ENCODE peak calls at places on chromosome 3, in seven cellular contexts. J, G, M, W, O, L and E are unnamed samples.

GRCh38 chr3:183545688-183546087 is 9.8 kb downstream of the KLHL6 start:
- DNase-seq in O (no peak), L (no peak), M (no peak), J (no peak), W (no peak), G (no peak), E (no peak)

GRCh38 chr3:11907667-11908660 is 61.3 kb upstream of the TAMM41 start:
- DNase-seq in J (no peak), W (no peak), L (no peak), O (no peak), G (peak; percentile 13), M (no peak), E (peak; percentile 10)

GRCh38 chr3:49022751-49023171 is 840 bp downstream of the NDUFAF3 start:
- DNase-seq in L (peak; percentile 28), O (no peak), M (peak; percentile 41), J (no peak), W (no peak), G (no peak), E (no peak)

GRCh38 chr3:147038456-147038855 is 367.9 kb downstream of the ZIC4 start:
- DNase-seq in O (no peak), W (peak; percentile 34), L (no peak), G (no peak), J (no peak), M (no peak), E (no peak)

GRCh38 chr3:186787642-186788481 is 4.5 kb downstream of the EIF4A2 start:
- DNase-seq in L (no peak), W (no peak), G (no peak), M (no peak), O (no peak), J (no peak), E (no peak)

GRCh38 chr3:12286927-12287726 is 1.7 kb upstream of the PPARG start:
- DNase-seq in M (peak; percentile 22), L (peak; percentile 55), W (no peak), J (peak; percentile 47), O (peak; percentile 57), G (no peak), E (no peak)

GRCh38 chr3:31906182-31906581 is 74.9 kb downstream of the OSBPL10 start:
- DNase-seq in L (no peak), J (no peak), W (no peak), G (no peak), O (no peak), M (no peak), E (peak; percentile 27)

GRCh38 chr3:95389725-95390313 is 1327.0 kb downstream of the NSUN3 start:
- DNase-seq in G (no peak), J (no peak), O (no peak), L (no peak), W (no peak), M (no peak), E (no peak)

GRCh38 chr3:148955544-148956346 is 35.6 kb upstream of the GYG1 start:
- DNase-seq in L (peak; percentile 79), W (peak; percentile 95), M (peak; percentile 72), G (peak; percentile 95), O (no peak), J (peak; percentile 51), E (peak; percentile 60)

GRCh38 chr3:189040934-189041333 is 130.8 kb upstream of the TPRG1 start:
- DNase-seq in W (no peak), M (no peak), O (no peak), L (no peak), J (no peak), G (no peak), E (no peak)

GRCh38 chr3:61629442-61629841 is 68.1 kb downstream of the PTPRG start:
- DNase-seq in O (no peak), G (no peak), J (no peak), W (no peak), M (no peak), L (no peak), E (no peak)

GRCh38 chr3:79516795-79517194 is 251.0 kb downstream of the ROBO1 start:
- DNase-seq in J (no peak), G (no peak), W (no peak), O (no peak), L (no peak), M (no peak), E (peak; percentile 48)

GRCh38 chr3:148911173-148911572 is 46.1 kb downstream of the CPA3 start:
- DNase-seq in G (no peak), W (no peak), J (no peak), O (no peak), L (no peak), M (no peak), E (peak; percentile 55)

GRCh38 chr3:52289338-52289746 is 1.7 kb downstream of the GLYCTK start:
- DNase-seq in O (no peak), M (no peak), J (no peak), G (no peak), L (no peak), W (no peak), E (no peak)

GRCh38 chr3:41162541-41162940 is 36.8 kb upstream of the CTNNB1 start:
- DNase-seq in O (no peak), L (no peak), J (no peak), G (no peak), W (no peak), M (no peak), E (no peak)

GRCh38 chr3:47411696-47412452 is 31.1 kb downstream of the PTPN23 start:
- DNase-seq in G (no peak), W (no peak), L (no peak), M (no peak), O (no peak), J (no peak), E (no peak)

GRCh38 chr3:56916697-56917336 is 115.1 kb upstream of the ARHGEF3 start:
- DNase-seq in W (no peak), M (no peak), G (no peak), J (no peak), O (no peak), L (no peak), E (no peak)
- H3K4me3 ChIP-seq in W (no peak overlapping the region), M (no peak overlapping the region), G (no peak overlapping the region), J (no peak overlapping the region), O (peak overlapping the region; percentile 54), L (no peak overlapping the region), E (no peak overlapping the region)

GRCh38 chr3:10556312-10556711 is 50.9 kb upstream of the ATP2B2 start:
- DNase-seq in L (no peak), W (no peak), J (no peak), G (no peak), M (no peak), O (no peak), E (no peak)
- TF ChIP-seq CTCF in L (no peak), W (no peak), J (no peak), G (no peak), M (no peak), O (no peak), E (no peak)

DNA sequence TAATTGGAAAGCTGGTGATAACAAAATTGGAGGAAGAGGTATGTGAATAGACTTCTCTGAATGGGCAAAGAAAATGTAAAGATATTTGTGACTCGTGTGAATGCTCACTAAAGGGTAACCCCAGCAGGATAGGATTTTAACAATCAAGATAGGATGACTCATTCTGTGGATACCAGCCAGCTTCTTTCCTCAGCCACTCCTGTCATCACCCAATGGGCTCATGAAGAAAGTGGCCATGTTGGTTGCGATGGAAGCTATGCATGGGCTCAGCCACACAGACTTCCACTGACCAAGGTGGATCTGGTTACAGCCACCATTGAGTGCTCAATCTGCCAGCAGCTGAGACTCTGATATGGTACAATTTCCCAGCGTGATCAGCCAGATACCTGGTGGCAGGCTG is 40.9 kb downstream of the STRIT1 start:
- DNase-seq in G (peak; percentile 76), W (peak; percentile 55), M (peak; percentile 1), J (no peak), L (no peak), O (no peak), E (peak; percentile 72)
- H3K4me3 ChIP-seq in G (no peak overlapping the region), W (no peak overlapping the region), M (no peak overlapping the region), J (no peak overlapping the region), L (no peak overlapping the region), O (no peak overlapping the region), E (no peak overlapping the region)

DNA sequence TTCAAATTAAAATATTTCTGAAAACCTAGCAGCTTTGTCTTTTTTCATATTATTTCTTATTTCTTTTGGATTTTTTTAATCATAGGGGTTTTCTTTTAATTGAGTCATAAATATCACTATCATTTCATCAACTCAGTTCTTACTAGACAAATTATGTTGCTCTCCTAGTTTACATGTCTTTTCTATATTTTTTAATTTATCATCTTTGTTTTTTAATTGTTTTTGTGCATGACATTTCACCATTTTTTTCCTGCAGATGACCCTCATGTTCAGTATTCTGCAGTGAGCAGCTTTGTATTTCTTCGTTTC is 89.9 kb downstream of the RASA2 start:
- DNase-seq in J (no peak), G (no peak), M (no peak), O (no peak), L (no peak), W (no peak), E (no peak)
- TF ChIP-seq CTCF in J (no peak), G (no peak), M (no peak), O (no peak), L (no peak), W (no peak), E (no peak)

DNA sequence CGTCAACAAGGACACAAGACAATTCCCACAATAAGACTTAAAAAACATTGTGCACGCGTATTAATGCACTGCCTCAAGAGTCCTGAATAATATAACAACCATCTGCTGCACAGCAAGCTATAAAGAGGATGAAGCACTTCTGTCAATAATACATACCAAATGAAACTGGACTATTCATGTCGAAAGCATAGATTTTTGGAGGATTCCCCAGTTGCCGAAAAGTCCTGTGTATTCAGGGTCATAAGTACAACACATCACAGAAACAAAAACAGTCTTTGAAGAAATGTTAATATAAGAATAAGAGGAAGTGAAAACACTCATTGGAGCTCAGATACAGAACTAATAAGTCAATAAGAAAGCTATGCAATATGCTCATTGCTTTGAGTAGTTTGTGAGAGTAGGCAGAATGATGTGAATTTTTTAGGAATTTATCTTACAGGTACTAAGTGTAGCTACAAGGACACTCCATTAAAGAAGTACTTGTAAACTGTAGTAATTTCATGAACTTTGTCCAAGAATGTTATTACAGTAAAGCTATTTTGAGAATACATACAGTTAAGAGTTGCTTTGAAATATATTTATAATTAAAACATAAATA is 31.6 kb downstream of the CBLB start:
- DNase-seq in O (no peak), G (no peak), M (no peak), L (no peak), W (peak; percentile 57), J (no peak), E (no peak)
- H3K4me3 ChIP-seq in O (peak overlapping the region; percentile 15), G (no peak overlapping the region), M (no peak overlapping the region), L (no peak overlapping the region), W (no peak overlapping the region), J (no peak overlapping the region), E (no peak overlapping the region)

GRCh38 chr3:142363936-142364467 is 83.8 kb downstream of the XRN1 start:
- DNase-seq in G (no peak), W (no peak), M (no peak), L (no peak), J (no peak), O (no peak), E (no peak)

GRCh38 chr3:142366434-142366833 is 81.4 kb downstream of the XRN1 start:
- DNase-seq in M (peak; percentile 45), J (no peak), W (no peak), G (no peak), O (no peak), L (no peak), E (no peak)
- TF ChIP-seq CTCF in M (peak; percentile 27), J (no peak), W (peak; percentile 34), G (no peak), O (no peak), L (no peak), E (no peak)

GRCh38 chr3:127555108-127555507 is 35.4 kb downstream of the TPRA1 start:
- DNase-seq in W (no peak), M (no peak), J (no peak), L (no peak), G (no peak), O (no peak), E (no peak)
- H3K4me3 ChIP-seq in W (no peak overlapping the region), M (no peak overlapping the region), J (no peak overlapping the region), L (no peak overlapping the region), G (no peak overlapping the region), O (no peak overlapping the region), E (no peak overlapping the region)